ENCODE peak calls at places on chromosome 13, in ten cellular contexts. One of them, this sample, is unnamed.
A peak's percentile ranks its signal among the peaks of the same experiment; 100 is the strongest.

GRCh38 chr13:77390391-77390790 is 63.5 kb upstream of the MYCBP2 start:
- DNase-seq in CD8-positive, alpha-beta T cell: no peak
- DNase-seq in effector memory CD8-positive, alpha-beta T cell: no peak
- DNase-seq in DMS79 treated with DMSO at 0.1 percent for 48 hours: no peak
- DNase-seq in NCI-H1092 treated with DMSO at 0.1 percent for 48 hours: no peak
- DNase-seq in T follicular helper cell: no peak
- DNase-seq in HFFc6: no peak
- DNase-seq in heart right ventricle: no peak
- DNase-seq in activated CD4-positive, CD25-positive, alpha-beta regulatory T cell: no peak
- DNase-seq in thoracic aorta: no peak
- DNase-seq in this sample: no peak

GRCh38 chr13:113835461-113836274 is 28.2 kb downstream of the GAS6 start:
- DNase-seq in CD8-positive, alpha-beta T cell: no peak
- DNase-seq in effector memory CD8-positive, alpha-beta T cell: no peak
- DNase-seq in DMS79 treated with DMSO at 0.1 percent for 48 hours: peak; percentile 99
- DNase-seq in NCI-H1092 treated with DMSO at 0.1 percent for 48 hours: peak; percentile 10
- DNase-seq in T follicular helper cell: no peak
- DNase-seq in HFFc6: peak; percentile 82
- DNase-seq in heart right ventricle: peak; percentile 8
- DNase-seq in activated CD4-positive, CD25-positive, alpha-beta regulatory T cell: no peak
- DNase-seq in thoracic aorta: no peak
- DNase-seq in this sample: no peak

GRCh38 chr13:33349996-33350826 is 64.7 kb upstream of the STARD13 start:
- DNase-seq in CD8-positive, alpha-beta T cell: no peak
- DNase-seq in effector memory CD8-positive, alpha-beta T cell: no peak
- DNase-seq in DMS79 treated with DMSO at 0.1 percent for 48 hours: peak; percentile 51
- DNase-seq in NCI-H1092 treated with DMSO at 0.1 percent for 48 hours: no peak
- DNase-seq in T follicular helper cell: no peak
- DNase-seq in HFFc6: no peak
- DNase-seq in heart right ventricle: peak; percentile 68
- DNase-seq in activated CD4-positive, CD25-positive, alpha-beta regulatory T cell: no peak
- DNase-seq in thoracic aorta: no peak
- DNase-seq in this sample: no peak

GRCh38 chr13:109784590-109785140 is 1.7 kb downstream of the IRS2 start:
- DNase-seq in CD8-positive, alpha-beta T cell: peak; percentile 63
- DNase-seq in effector memory CD8-positive, alpha-beta T cell: peak; percentile 41
- DNase-seq in DMS79 treated with DMSO at 0.1 percent for 48 hours: peak; percentile 87
- DNase-seq in NCI-H1092 treated with DMSO at 0.1 percent for 48 hours: peak; percentile 71
- DNase-seq in T follicular helper cell: peak; percentile 50
- DNase-seq in HFFc6: peak; percentile 72
- DNase-seq in heart right ventricle: peak; percentile 86
- DNase-seq in activated CD4-positive, CD25-positive, alpha-beta regulatory T cell: peak; percentile 53
- DNase-seq in thoracic aorta: no peak
- DNase-seq in this sample: no peak

GRCh38 chr13:76937416-76937815 is 10.9 kb upstream of the ACOD1 start:
- DNase-seq in CD8-positive, alpha-beta T cell: no peak
- DNase-seq in effector memory CD8-positive, alpha-beta T cell: no peak
- DNase-seq in DMS79 treated with DMSO at 0.1 percent for 48 hours: no peak
- DNase-seq in NCI-H1092 treated with DMSO at 0.1 percent for 48 hours: no peak
- DNase-seq in T follicular helper cell: no peak
- DNase-seq in HFFc6: peak; percentile 92
- DNase-seq in heart right ventricle: no peak
- DNase-seq in activated CD4-positive, CD25-positive, alpha-beta regulatory T cell: no peak
- DNase-seq in thoracic aorta: no peak
- DNase-seq in this sample: no peak

GRCh38 chr13:113666951-113667701 is at the start of gene GRK1:
- DNase-seq in CD8-positive, alpha-beta T cell: no peak
- DNase-seq in effector memory CD8-positive, alpha-beta T cell: no peak
- DNase-seq in DMS79 treated with DMSO at 0.1 percent for 48 hours: no peak
- DNase-seq in NCI-H1092 treated with DMSO at 0.1 percent for 48 hours: no peak
- DNase-seq in T follicular helper cell: no peak
- DNase-seq in HFFc6: no peak
- DNase-seq in heart right ventricle: no peak
- DNase-seq in activated CD4-positive, CD25-positive, alpha-beta regulatory T cell: no peak
- DNase-seq in thoracic aorta: no peak
- DNase-seq in this sample: no peak

GRCh38 chr13:47211106-47211505 is 314.3 kb upstream of the HTR2A start:
- DNase-seq in CD8-positive, alpha-beta T cell: no peak
- DNase-seq in effector memory CD8-positive, alpha-beta T cell: no peak
- DNase-seq in DMS79 treated with DMSO at 0.1 percent for 48 hours: no peak
- DNase-seq in NCI-H1092 treated with DMSO at 0.1 percent for 48 hours: no peak
- DNase-seq in T follicular helper cell: no peak
- DNase-seq in HFFc6: no peak
- DNase-seq in heart right ventricle: no peak
- DNase-seq in activated CD4-positive, CD25-positive, alpha-beta regulatory T cell: no peak
- DNase-seq in thoracic aorta: no peak
- DNase-seq in this sample: no peak

GRCh38 chr13:40114305-40114896 is 458.9 kb downstream of the COG6 start:
- DNase-seq in CD8-positive, alpha-beta T cell: no peak
- DNase-seq in effector memory CD8-positive, alpha-beta T cell: no peak
- DNase-seq in DMS79 treated with DMSO at 0.1 percent for 48 hours: no peak
- DNase-seq in NCI-H1092 treated with DMSO at 0.1 percent for 48 hours: no peak
- DNase-seq in T follicular helper cell: no peak
- DNase-seq in HFFc6: no peak
- DNase-seq in heart right ventricle: no peak
- DNase-seq in activated CD4-positive, CD25-positive, alpha-beta regulatory T cell: no peak
- DNase-seq in thoracic aorta: no peak
- DNase-seq in this sample: no peak

This sample was measured in GM12892.